ENCODE peak calls at places on chromosomes 1 and 21, in nine cellular contexts. B is adrenal gland; V is OCI-LY7; E is CD8-positive, alpha-beta memory T cell; T is cardiac muscle cell; S is right atrium auricular region; K is fibroblast of lung; C is mammary epithelial cell; I is A549. G is an unnamed sample.

GRCh38 chr1:242224426-242224825 is 225.5 kb upstream of the MAP1LC3C start:
- DNase-seq in C (no peak), S (no peak), T (no peak), I (no peak), E (no peak), V (no peak), K (no peak), B (no peak), G (no peak)

GRCh38 chr1:156657971-156658319 is 16.0 kb downstream of the BCAN start:
- DNase-seq in S (no peak), T (no peak), V (no peak), E (peak), I (no peak), K (no peak), C (no peak), B (no peak), G (no peak)

GRCh38 chr1:227890451-227891222 is 57.1 kb downstream of the WNT9A start:
- DNase-seq in T (no peak), S (peak), B (peak), K (no peak), C (no peak), V (no peak), I (no peak), E (peak), G (no peak)

GRCh38 chr1:218390625-218391024 is 45.5 kb downstream of the TGFB2 start:
- DNase-seq in K (peak), B (no peak), I (no peak), S (no peak), E (no peak), C (peak), T (peak), V (no peak), G (peak)

GRCh38 chr1:46131093-46131492 is 1.3 kb downstream of the PIK3R3 start:
- DNase-seq in E (no peak), I (no peak), C (no peak), T (no peak), K (no peak), B (no peak), V (no peak), S (no peak), G (peak)

GRCh38 chr21:36132691-36133090 is 2.2 kb upstream of the CBR3 start:
- DNase-seq in C (no peak), K (no peak), B (peak), E (no peak), S (no peak), T (no peak), I (no peak), V (no peak), G (no peak)

GRCh38 chr21:41715649-41716321 is 51.1 kb downstream of the RIPK4 start:
- DNase-seq in T (peak), E (no peak), V (no peak), B (no peak), S (no peak), I (peak), C (peak), K (no peak), G (peak)

GRCh38 chr1:219801433-219801832 is 126.9 kb downstream of the SLC30A10 start:
- DNase-seq in B (no peak), K (no peak), I (no peak), C (no peak), S (no peak), V (no peak), E (no peak), T (no peak), G (no peak)

GRCh38 chr1:72271555-72272096 is 10.7 kb downstream of the NEGR1 start:
- DNase-seq in S (no peak), T (no peak), C (no peak), I (no peak), K (no peak), V (no peak), B (no peak), E (no peak), G (no peak)

GRCh38 chr1:156876281-156876680 is 15.6 kb downstream of the NTRK1 start:
- DNase-seq in S (no peak), I (no peak), B (no peak), K (no peak), V (no peak), T (no peak), C (no peak), E (no peak), G (no peak)

GRCh38 chr1:231918239-231919015 is 291.8 kb downstream of the DISC1 start:
- DNase-seq in S (no peak), K (peak), C (peak), T (no peak), I (peak), E (peak), V (no peak), B (no peak), G (peak)

GRCh38 chr1:38291906-38292521 is 245.4 kb upstream of the POU3F1 start:
- DNase-seq in S (no peak), B (no peak), E (no peak), T (peak), I (no peak), K (peak), V (no peak), C (no peak), G (no peak)

GRCh38 chr21:45102391-45102932 is 28.1 kb downstream of the ADARB1 start:
- DNase-seq in C (peak), K (peak), S (no peak), V (peak), E (no peak), B (peak), I (peak), T (no peak), G (peak)

GRCh38 chr21:38979271-38980196 is 173.8 kb downstream of the ETS2 start:
- DNase-seq in I (no peak), V (no peak), B (no peak), C (peak), T (no peak), K (peak), S (no peak), E (no peak), G (no peak)

GRCh38 chr1:193538004-193538355 is 351.6 kb upstream of the B3GALT2 start:
- DNase-seq in E (no peak), K (no peak), B (no peak), V (no peak), T (no peak), S (no peak), I (no peak), C (no peak), G (no peak)

GRCh38 chr1:37995773-37996379 is 6.1 kb upstream of the SF3A3 start:
- DNase-seq in E (peak), T (peak), C (no peak), S (peak), B (peak), I (no peak), V (no peak), K (peak), G (peak)

GRCh38 chr1:33244143-33244808 is 12.0 kb upstream of the ZNF362 start:
- DNase-seq in T (no peak), I (no peak), B (no peak), K (peak), C (peak), S (no peak), E (no peak), V (no peak), G (no peak)

GRCh38 chr1:83910461-83910860 is 88.5 kb downstream of the TTLL7 start:
- DNase-seq in B (no peak), T (no peak), E (no peak), K (no peak), S (no peak), C (no peak), V (no peak), I (no peak), G (no peak)

GRCh38 chr1:107449326-107449725 is 308.5 kb downstream of the NTNG1 start:
- DNase-seq in E (no peak), S (no peak), C (no peak), V (no peak), T (no peak), K (no peak), B (no peak), I (no peak), G (no peak)

GRCh38 chr21:21200103-21200938 is 202.1 kb downstream of the NCAM2 start:
- DNase-seq in K (peak), V (no peak), C (no peak), E (no peak), T (no peak), B (peak), S (peak), I (peak), G (peak)

GRCh38 chr1:47963093-47963492 is 34.1 kb downstream of the TRABD2B start:
- DNase-seq in T (no peak), I (no peak), S (no peak), E (no peak), K (no peak), V (no peak), B (no peak), C (no peak), G (no peak)

GRCh38 chr1:30982937-30983336 is 74.4 kb upstream of the SDC3 start:
- DNase-seq in C (no peak), K (no peak), I (no peak), V (peak), B (peak), E (no peak), T (no peak), S (no peak), G (no peak)

GRCh38 chr1:89908993-89909436 is 85.9 kb upstream of the ZNF326 start:
- DNase-seq in V (no peak), E (no peak), I (peak), S (no peak), C (peak), K (peak), B (no peak), T (no peak), G (no peak)

GRCh38 chr1:94988356-94988755 is 61.4 kb upstream of the CNN3 start:
- DNase-seq in V (no peak), B (no peak), E (no peak), S (no peak), I (no peak), K (peak), T (no peak), C (no peak), G (no peak)

GRCh38 chr1:168842306-168842705 is 113.3 kb upstream of the DPT start:
- DNase-seq in B (no peak), T (no peak), C (peak), V (no peak), I (no peak), K (no peak), S (no peak), E (no peak), G (no peak)

GRCh38 chr1:37393173-37393572 is 81.2 kb upstream of the ZC3H12A start:
- DNase-seq in K (no peak), I (no peak), E (no peak), S (no peak), B (no peak), T (no peak), V (no peak), C (no peak), G (no peak)

GRCh38 chr21:26389971-26390641 is 183.0 kb downstream of the CYYR1 start:
- DNase-seq in C (peak), E (no peak), B (no peak), S (no peak), I (peak), T (peak), K (peak), V (no peak), G (no peak)

GRCh38 chr1:95534985-95535384 is 301.0 kb downstream of the RWDD3 start:
- DNase-seq in C (no peak), K (no peak), B (no peak), S (no peak), T (no peak), E (no peak), V (no peak), I (peak), G (no peak)

GRCh38 chr1:209202826-209203439 is 380.6 kb upstream of the CAMK1G start:
- DNase-seq in K (peak), E (no peak), S (no peak), V (peak), C (peak), B (no peak), T (peak), I (peak), G (peak)

GRCh38 chr1:63651110-63651776 is 58.0 kb downstream of the PGM1 start:
- DNase-seq in B (no peak), T (peak), S (no peak), I (no peak), C (peak), V (no peak), E (no peak), K (peak), G (no peak)

GRCh38 chr1:16067127-16067768 is 6.2 kb downstream of the FAM131C start:
- DNase-seq in B (peak), I (peak), C (peak), T (no peak), K (peak), S (no peak), V (no peak), E (no peak), G (peak)

GRCh38 chr1:151984313-151984956 is 9.2 kb downstream of the S100A10 start:
- DNase-seq in T (no peak), I (no peak), B (no peak), S (no peak), E (peak), V (no peak), C (no peak), K (peak), G (peak)

GRCh38 chr1:2948751-2949680 is 72.3 kb upstream of the ACTRT2 start:
- DNase-seq in C (no peak), V (no peak), E (no peak), K (no peak), S (no peak), B (no peak), I (no peak), T (no peak), G (no peak)

GRCh38 chr1:36523850-36524249 is 41.1 kb upstream of the CSF3R start:
- DNase-seq in C (no peak), V (no peak), E (no peak), K (no peak), S (no peak), T (no peak), I (no peak), B (no peak), G (no peak)

GRCh38 chr1:37058424-37058988 is 24.2 kb upstream of the GRIK3 start:
- DNase-seq in B (no peak), K (no peak), E (peak), T (no peak), C (no peak), S (no peak), V (no peak), I (no peak), G (no peak)

GRCh38 chr1:192122668-192123067 is 35.6 kb upstream of the RGS18 start:
- DNase-seq in S (no peak), K (no peak), B (no peak), C (no peak), E (no peak), V (no peak), T (no peak), I (no peak), G (no peak)

GRCh38 chr1:208043690-208044089 is 132.8 kb upstream of the CD34 start:
- DNase-seq in I (no peak), V (no peak), S (no peak), K (no peak), E (no peak), C (no peak), T (no peak), B (no peak), G (no peak)
- H3K27ac ChIP-seq in I (no peak), V (no peak), S (no peak), K (no peak), E (no peak), C (no peak), T (no peak), B (no peak), G (no peak)

GRCh38 chr1:52554267-52554640 is 1.4 kb upstream of the TUT4 start:
- DNase-seq in E (no peak), C (no peak), K (no peak), V (no peak), I (no peak), T (peak), B (no peak), S (no peak), G (no peak)
- H3K4me3 ChIP-seq in E (no peak), C (no peak), K (peak), V (peak), I (peak), T (peak), B (no peak), S (peak), G (no peak)

GRCh38 chr1:201513498-201514243 is 6.7 kb upstream of the CSRP1 start:
- DNase-seq in I (no peak), S (no peak), K (no peak), B (no peak), C (no peak), T (no peak), V (no peak), E (no peak), G (no peak)
- H3K27ac ChIP-seq in I (peak), S (no peak), K (no peak), B (no peak), C (no peak), T (no peak), V (no peak), E (no peak), G (no peak)

GRCh38 chr1:77514871-77515776 is 167.3 kb downstream of the ZZZ3 start:
- DNase-seq in T (peak), E (no peak), B (peak), I (peak), S (no peak), K (peak), V (peak), C (no peak), G (no peak)
- H3K4me3 ChIP-seq in T (no peak), E (no peak), B (no peak), I (no peak), S (no peak), K (no peak), V (no peak), C (no peak), G (no peak)

GRCh38 chr1:109187127-109187526 is 26.6 kb upstream of the SARS1 start:
- DNase-seq in I (no peak), K (no peak), E (no peak), B (no peak), S (no peak), V (no peak), C (no peak), T (no peak), G (no peak)

GRCh38 chr1:109184657-109185056 is 29.1 kb upstream of the SARS1 start:
- DNase-seq in E (no peak), S (no peak), B (no peak), K (no peak), I (no peak), V (no peak), T (no peak), C (no peak), G (peak)

GRCh38 chr1:109186704-109187071 is 27.0 kb upstream of the SARS1 start:
- DNase-seq in I (no peak), T (no peak), K (peak), C (no peak), B (peak), V (no peak), E (no peak), S (no peak), G (no peak)

GRCh38 chr1:109185357-109185756 is 28.4 kb upstream of the SARS1 start:
- DNase-seq in E (no peak), I (no peak), S (no peak), C (no peak), K (peak), B (no peak), V (no peak), T (no peak), G (no peak)

DNA sequence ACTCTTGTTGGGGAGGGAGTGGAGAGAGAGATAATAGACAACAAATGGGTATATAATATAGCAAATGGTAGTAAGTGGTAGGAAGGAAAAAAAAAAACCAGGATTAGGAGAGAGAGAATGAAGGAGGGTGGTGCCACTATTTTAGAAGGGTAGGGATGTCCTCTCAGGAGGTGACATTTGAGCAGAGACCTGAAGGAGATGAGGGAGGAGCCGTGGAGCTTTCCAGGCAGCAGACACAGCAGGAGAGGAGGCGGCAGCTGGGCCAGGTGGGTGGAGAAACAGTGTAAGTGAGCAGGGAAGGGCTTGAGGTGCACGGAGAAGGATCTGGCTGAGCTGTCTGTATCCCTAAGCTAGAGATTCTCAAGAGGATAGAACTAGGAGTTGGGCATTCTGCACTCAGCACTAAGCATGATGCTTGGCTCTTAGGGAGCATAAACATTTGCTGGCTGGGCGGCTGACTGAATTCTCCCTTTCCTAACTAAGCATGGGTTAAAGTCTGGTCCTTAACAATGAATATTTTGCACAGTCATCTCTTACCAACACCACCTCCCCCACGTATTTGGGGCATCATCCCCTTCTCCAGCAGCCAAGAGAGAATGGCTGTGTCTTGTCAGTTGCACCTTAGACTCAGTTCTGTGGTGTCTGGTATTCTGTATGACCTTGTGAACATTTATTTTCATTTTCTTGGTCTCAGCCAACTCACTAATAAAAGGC is 27.6 kb upstream of the SARS1 start:
- DNase-seq in I (no peak), V (no peak), K (no peak), C (no peak), T (no peak), B (no peak), S (no peak), E (no peak), G (no peak)
- H3K27ac ChIP-seq in I (peak), V (no peak), K (no peak), C (no peak), T (no peak), B (no peak), S (peak), E (no peak), G (no peak)

GRCh38 chr1:166289309-166289708 is 122.5 kb upstream of the FAM78B start:
- DNase-seq in B (no peak), E (no peak), S (no peak), I (no peak), T (no peak), C (no peak), V (no peak), K (no peak), G (no peak)
- H3K4me3 ChIP-seq in B (no peak), E (no peak), S (no peak), I (no peak), T (no peak), C (no peak), V (no peak), K (no peak), G (no peak)

G was measured in small intestine.